ENCODE peak calls at places on chromosomes 7 and 10, in four cellular contexts. V is WERI-Rb-1, K is fibroblast of lung, D is kidney epithelial cell. T is an unnamed sample.

GRCh38 chr10:103535595-103535994 is 42.1 kb downstream of the NEURL1 start:
- DNase-seq in D (no peak), K (no peak), V (no peak), T (no peak)

GRCh38 chr7:132140341-132140740 is 435.9 kb downstream of the PLXNA4 start:
- DNase-seq in K (peak; percentile 39), V (no peak), D (no peak), T (no peak)

GRCh38 chr7:112481337-112481736 is 546 bp downstream of the LSMEM1 start:
- DNase-seq in V (no peak), D (no peak), K (no peak), T (no peak)

GRCh38 chr7:121416533-121416932 is 20.4 kb upstream of the FAM3C start:
- DNase-seq in D (no peak), V (no peak), K (no peak), T (no peak)

GRCh38 chr7:80851896-80852476 is 66.9 kb downstream of the SEMA3C start:
- DNase-seq in V (no peak), K (peak; percentile 81), D (peak; percentile 49), T (peak; percentile 64)

GRCh38 chr7:45658716-45659495 is 84.7 kb downstream of the ADCY1 start:
- DNase-seq in D (no peak), K (no peak), V (no peak), T (no peak)

GRCh38 chr10:128431506-128431905 is 305.3 kb upstream of the MKI67 start:
- DNase-seq in V (no peak), D (no peak), K (no peak), T (no peak)

GRCh38 chr7:158497627-158498026 is 90.0 kb downstream of the PTPRN2 start:
- DNase-seq in K (no peak), V (peak; percentile 52), D (no peak), T (no peak)

GRCh38 chr10:67925449-67926005 is 41.1 kb downstream of the SIRT1 start:
- DNase-seq in V (no peak), D (no peak), K (no peak), T (peak; percentile 76)

GRCh38 chr10:126191192-126191591 is 197.1 kb downstream of the ADAM12 start:
- DNase-seq in K (no peak), D (no peak), V (peak; percentile 35), T (no peak)

GRCh38 chr7:26321440-26321839 is 29.8 kb downstream of the SNX10 start:
- DNase-seq in V (no peak), D (peak; percentile 75), K (no peak), T (peak; percentile 20)

GRCh38 chr7:133139350-133139749 is 57.5 kb upstream of the CHCHD3 start:
- DNase-seq in V (peak; percentile 20), D (peak; percentile 14), K (peak; percentile 51), T (peak; percentile 63)

GRCh38 chr10:120553911-120554310 is 96.9 kb downstream of the PLPP4 start:
- DNase-seq in K (no peak), D (no peak), V (no peak), T (no peak)

GRCh38 chr10:97046426-97047072 is 139.2 kb downstream of the SLIT1 start:
- DNase-seq in V (no peak), K (no peak), D (no peak), T (no peak)

GRCh38 chr7:21352540-21353387 is 75.1 kb upstream of the SP4 start:
- DNase-seq in V (no peak), K (no peak), D (no peak), T (no peak)

GRCh38 chr7:84455788-84456187 is 261.2 kb upstream of the SEMA3A start:
- DNase-seq in V (no peak), K (peak; percentile 70), D (no peak), T (peak; percentile 28)

GRCh38 chr10:71754562-71754961 is 18.8 kb downstream of the VSIR start:
- DNase-seq in K (no peak), V (no peak), D (no peak), T (no peak)

GRCh38 chr7:73423519-73424485 is 9.8 kb upstream of the FZD9 start:
- DNase-seq in K (peak; percentile 21), D (no peak), V (no peak), T (no peak)

DNA sequence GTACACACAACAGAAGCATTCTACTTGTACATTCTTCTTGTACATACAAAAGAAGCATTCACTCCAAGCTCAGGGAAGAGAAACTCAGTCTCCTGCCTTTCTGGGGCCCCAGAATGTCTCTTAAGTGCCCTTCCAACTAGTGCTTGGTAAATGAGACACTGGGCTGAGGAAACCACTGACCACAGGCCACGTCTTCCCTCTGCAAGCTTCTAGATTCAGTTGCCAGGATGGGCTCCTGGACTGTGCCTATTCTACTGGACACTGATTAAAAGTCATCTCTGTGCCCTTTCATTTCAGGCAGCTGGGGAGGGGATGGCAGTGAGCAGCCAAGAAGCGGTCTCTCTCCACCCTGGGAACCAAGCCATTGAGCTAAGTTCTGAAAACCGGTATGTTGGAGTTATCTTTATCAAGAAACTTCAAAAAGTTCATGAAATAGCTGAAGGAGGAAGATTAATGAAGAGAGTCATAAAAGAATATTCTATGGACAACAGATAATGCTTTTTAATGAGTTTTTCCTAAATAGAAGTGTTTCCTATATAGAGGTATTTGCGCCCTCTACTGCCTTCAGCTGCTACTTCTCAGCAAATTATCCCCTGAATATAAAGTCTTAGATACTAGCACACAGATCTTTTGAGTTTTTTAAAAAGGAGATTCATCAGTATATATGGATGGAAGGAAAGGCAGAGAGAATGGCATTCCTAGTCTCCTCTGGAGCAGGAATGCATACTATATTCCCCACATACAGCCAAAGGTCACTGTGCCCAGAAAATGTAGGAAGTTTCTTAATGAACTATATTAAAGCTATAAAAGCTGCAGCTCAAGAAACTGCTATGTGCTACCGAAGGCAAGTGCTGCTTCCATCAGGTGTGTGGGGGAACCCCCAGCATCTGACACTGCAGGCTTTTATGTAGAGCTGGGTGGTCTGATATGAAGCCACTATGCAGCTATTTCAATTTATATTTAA is 8.4 kb upstream of the IFIT1B start:
- DNase-seq in V (no peak), D (no peak), K (peak; percentile 75), T (peak; percentile 65)
- TF ChIP-seq CTCF in V (peak; percentile 17), D (peak; percentile 57), K (peak; percentile 69), T (peak; percentile 74)

DNA sequence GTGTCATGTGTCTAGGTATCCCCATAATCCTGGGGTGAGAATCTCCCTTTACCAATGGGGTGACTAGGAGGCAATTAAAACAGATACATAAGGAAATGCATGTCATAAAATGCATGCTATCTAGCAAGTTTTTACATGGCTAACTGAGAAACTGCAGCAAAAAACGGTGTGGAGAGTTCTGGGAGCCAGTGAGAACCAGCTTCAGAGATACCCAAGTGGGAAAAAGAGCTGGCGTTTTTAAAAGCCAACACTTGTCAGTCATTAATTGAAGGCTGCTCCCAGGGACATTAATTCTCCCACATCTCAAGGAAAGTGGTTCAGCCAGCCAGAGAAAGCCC is 28.2 kb downstream of the ST8SIA6 start:
- DNase-seq in D (no peak), K (no peak), V (no peak), T (no peak)
- H3K4me3 ChIP-seq in D (no peak overlapping the region), K (no peak overlapping the region), V (no peak overlapping the region), T (no peak overlapping the region)

DNA sequence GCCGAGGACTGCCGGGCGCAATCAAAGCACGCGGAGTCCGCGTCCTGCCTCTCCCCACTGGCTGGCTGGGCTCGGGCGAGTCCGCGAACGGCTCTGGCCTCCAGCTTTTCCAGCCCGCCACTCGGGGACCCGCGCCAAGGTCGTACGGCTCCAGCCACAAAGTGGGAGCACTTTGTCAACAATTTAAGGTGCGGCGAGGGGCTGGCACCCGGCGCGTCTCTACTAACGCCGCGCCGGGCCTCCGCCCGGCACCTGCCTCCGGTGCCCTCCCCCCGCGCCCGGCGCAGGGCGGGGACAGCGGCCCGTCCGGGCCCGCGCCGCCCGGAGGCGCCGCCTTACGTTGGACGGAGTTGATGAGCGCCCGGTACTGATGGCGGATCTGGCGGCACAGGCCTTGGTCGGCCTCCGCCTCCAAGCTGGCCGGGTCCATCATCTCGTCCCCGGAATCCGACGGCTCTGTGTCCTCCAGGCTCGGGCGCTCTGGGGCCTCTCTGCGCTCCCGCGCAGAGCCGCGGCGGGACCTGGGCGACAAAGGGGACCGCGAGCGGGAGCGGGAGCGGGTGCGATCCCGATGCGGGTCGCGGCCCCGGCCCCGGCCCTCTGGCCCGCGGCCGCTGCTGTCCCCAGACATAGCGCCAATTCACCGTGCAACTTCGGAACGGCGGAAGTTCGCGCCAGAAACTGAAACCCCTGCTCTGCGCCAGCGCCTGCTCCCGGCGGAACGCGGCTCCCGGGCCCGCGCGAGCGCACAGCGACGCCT is at the start of gene NSMCE4A:
- DNase-seq in V (peak; percentile 80), K (peak; percentile 77), D (no peak), T (peak; percentile 68)
- TF ChIP-seq CTCF in V (peak; percentile 77), K (peak; percentile 34), D (no peak), T (no peak)

GRCh38 chr7:1053002-1053411 is 8.7 kb downstream of the GPR146 start:
- DNase-seq in D (no peak), V (no peak), K (no peak), T (no peak)

GRCh38 chr7:1055084-1055450 is 10.7 kb downstream of the GPR146 start:
- DNase-seq in D (no peak), V (no peak), K (peak; percentile 73), T (no peak)

GRCh38 chr7:1053816-1054370 is 9.5 kb downstream of the GPR146 start:
- DNase-seq in V (no peak), K (no peak), D (no peak), T (no peak)

GRCh38 chr7:1055491-1056005 is 11.2 kb downstream of the GPR146 start:
- DNase-seq in K (no peak), D (no peak), V (no peak), T (no peak)

GRCh38 chr7:1054438-1055083 is 10.2 kb downstream of the GPR146 start:
- DNase-seq in D (no peak), K (no peak), V (no peak), T (no peak)
- H3K4me3 ChIP-seq in D (no peak overlapping the region), K (no peak overlapping the region), V (no peak overlapping the region), T (no peak overlapping the region)

DNA sequence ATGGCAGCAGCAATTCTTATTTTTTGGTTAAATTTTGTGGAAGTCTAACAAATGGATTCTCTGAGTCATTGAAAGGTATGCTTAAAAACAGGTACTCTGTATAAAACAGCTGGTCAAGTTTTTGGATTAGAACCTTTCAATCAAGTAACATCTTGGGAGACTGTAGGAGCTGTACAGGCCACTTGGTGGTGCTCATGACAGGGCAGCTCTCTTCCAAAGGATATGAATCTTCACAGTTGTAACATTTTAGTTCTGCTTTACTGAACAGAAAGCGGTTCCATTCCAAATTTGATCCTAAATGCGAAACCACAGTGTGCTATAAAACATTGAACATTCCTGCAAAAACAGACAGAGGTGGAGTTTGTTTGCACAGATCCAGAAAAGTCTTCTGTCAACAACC is 44.5 kb upstream of the AGR3 start:
- DNase-seq in D (no peak), V (peak; percentile 22), K (peak; percentile 68), T (peak; percentile 69)
- TF ChIP-seq CTCF in D (peak; percentile 64), V (peak; percentile 68), K (peak; percentile 86), T (peak; percentile 89)

DNA sequence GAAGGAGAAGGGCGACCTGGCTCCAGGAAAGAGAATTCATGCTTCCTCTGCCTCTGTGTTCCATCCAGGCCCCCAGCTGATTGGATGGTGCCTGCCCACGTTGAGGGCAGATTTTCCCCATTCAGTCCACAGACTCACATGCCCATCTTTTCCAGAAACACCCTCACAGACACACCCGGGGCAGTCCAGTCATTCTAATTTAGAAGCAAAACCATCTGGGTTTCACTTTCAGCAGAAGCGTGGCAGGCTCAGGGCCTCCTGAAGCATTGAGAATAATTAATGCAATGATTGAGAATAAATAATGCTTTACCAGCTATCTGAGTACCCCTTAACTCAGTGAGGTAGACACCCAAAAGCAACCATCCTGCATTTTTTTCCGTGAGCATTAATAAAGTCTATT is 30.2 kb upstream of the CREB5 start:
- DNase-seq in D (no peak), V (no peak), K (no peak), T (no peak)
- H3K4me3 ChIP-seq in D (no peak overlapping the region), V (no peak overlapping the region), K (no peak overlapping the region), T (no peak overlapping the region)

GRCh38 chr10:46544989-46545791 is 11.3 kb downstream of the GPRIN2 start:
- DNase-seq in K (no peak), V (peak; percentile 26), D (no peak), T (no peak)
- TF ChIP-seq CTCF in K (peak; percentile 49), V (peak; percentile 82), D (peak; percentile 28), T (peak; percentile 46)